ENCODE peak calls at places on chromosomes 12 and 14, in nine cellular contexts. J is uterus; X is astrocyte of the spinal cord; H is IMR-90; L is choroid plexus epithelial cell; C is GM12865; G is fibroblast of mammary gland; K is lower leg skin; I is CD8-positive, alpha-beta T cell. V is an unnamed sample.

GRCh38 chr14:23182372-23183014 is 967 bp downstream of the SLC7A8 start:
- DNase-seq in J (peak), X (no peak), H (no peak), L (no peak), C (no peak), G (no peak), K (no peak), I (no peak), V (no peak)

GRCh38 chr12:58563621-58564020 is 356.7 kb downstream of the LRIG3 start:
- DNase-seq in J (no peak), X (no peak), H (peak), L (no peak), C (no peak), G (no peak), K (no peak), I (no peak), V (no peak)

GRCh38 chr14:78606111-78606510 is 435.9 kb downstream of the NRXN3 start:
- DNase-seq in J (no peak), X (peak), H (peak), L (peak), C (no peak), G (peak), K (no peak), I (no peak), V (peak)

GRCh38 chr12:127381043-127381668 is 885.8 kb upstream of the TMEM132C start:
- DNase-seq in J (no peak), X (peak), H (no peak), L (peak), C (peak), G (peak), K (no peak), I (no peak), V (no peak)

GRCh38 chr14:49193365-49194050 is 392.7 kb downstream of the RPS29 start:
- DNase-seq in J (no peak), X (no peak), H (no peak), L (no peak), C (peak), G (no peak), K (no peak), I (no peak), V (no peak)

GRCh38 chr12:62840311-62840710 is 94.6 kb downstream of the PPM1H start:
- DNase-seq in J (no peak), X (peak), H (no peak), L (peak), C (no peak), G (no peak), K (no peak), I (no peak), V (no peak)

GRCh38 chr12:113136128-113136989 is 798 bp upstream of the RASAL1 start:
- DNase-seq in J (no peak), X (no peak), H (no peak), L (no peak), C (no peak), G (no peak), K (no peak), I (peak), V (no peak)

GRCh38 chr14:72714871-72715214 is 179.1 kb downstream of the DPF3 start:
- DNase-seq in J (no peak), X (peak), H (no peak), L (peak), C (no peak), G (no peak), K (no peak), I (no peak), V (no peak)

GRCh38 chr14:99757331-99758070 is 35.7 kb upstream of the EML1 start:
- DNase-seq in J (peak), X (peak), H (peak), L (peak), C (no peak), G (peak), K (no peak), I (no peak), V (peak)

GRCh38 chr12:23556661-23557060 is 392.8 kb downstream of the SOX5 start:
- DNase-seq in J (no peak), X (no peak), H (no peak), L (no peak), C (no peak), G (no peak), K (no peak), I (no peak), V (no peak)

GRCh38 chr12:30926243-30927209 is at the start of gene TSPAN11:
- DNase-seq in J (no peak), X (peak), H (peak), L (peak), C (peak), G (peak), K (no peak), I (no peak), V (peak)

GRCh38 chr14:100844082-100844408 is 18.1 kb downstream of the MEG3 start:
- DNase-seq in J (no peak), X (no peak), H (no peak), L (no peak), C (no peak), G (no peak), K (no peak), I (no peak), V (no peak)

GRCh38 chr12:94677778-94678177 is 27.4 kb upstream of the TMCC3 start:
- DNase-seq in J (no peak), X (no peak), H (no peak), L (no peak), C (peak), G (no peak), K (peak), I (no peak), V (no peak)

GRCh38 chr12:127060933-127061332 is 1206.0 kb upstream of the TMEM132C start:
- DNase-seq in J (no peak), X (no peak), H (no peak), L (no peak), C (no peak), G (no peak), K (no peak), I (no peak), V (no peak)

DNA sequence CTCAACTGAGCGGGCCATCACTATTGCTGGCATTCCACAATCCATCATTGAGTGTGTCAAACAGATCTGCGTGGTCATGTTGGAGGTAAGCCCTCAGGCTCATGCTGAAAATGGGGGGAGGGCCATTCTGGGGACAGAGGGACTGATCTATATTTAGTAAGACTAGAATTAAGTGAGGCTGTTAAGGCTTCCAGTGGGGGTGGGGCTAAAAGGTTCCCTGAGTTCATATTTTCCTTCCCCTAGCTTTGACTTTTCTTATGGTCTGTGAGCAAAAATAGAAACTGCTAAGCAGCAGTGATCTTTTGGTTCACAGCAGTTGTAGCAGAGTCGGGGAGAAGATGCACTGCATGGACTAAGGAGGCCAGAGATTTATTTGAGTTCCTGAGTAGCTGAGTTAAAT is 9.2 kb downstream of the PCBP2 start:
- DNase-seq in J (no peak), X (no peak), H (no peak), L (no peak), C (no peak), G (no peak), K (no peak), I (no peak), V (no peak)
- TF ChIP-seq CTCF in J (no peak), X (no peak), H (no peak), L (no peak), C (no peak), G (no peak), K (no peak), I (no peak), V (no peak)

DNA sequence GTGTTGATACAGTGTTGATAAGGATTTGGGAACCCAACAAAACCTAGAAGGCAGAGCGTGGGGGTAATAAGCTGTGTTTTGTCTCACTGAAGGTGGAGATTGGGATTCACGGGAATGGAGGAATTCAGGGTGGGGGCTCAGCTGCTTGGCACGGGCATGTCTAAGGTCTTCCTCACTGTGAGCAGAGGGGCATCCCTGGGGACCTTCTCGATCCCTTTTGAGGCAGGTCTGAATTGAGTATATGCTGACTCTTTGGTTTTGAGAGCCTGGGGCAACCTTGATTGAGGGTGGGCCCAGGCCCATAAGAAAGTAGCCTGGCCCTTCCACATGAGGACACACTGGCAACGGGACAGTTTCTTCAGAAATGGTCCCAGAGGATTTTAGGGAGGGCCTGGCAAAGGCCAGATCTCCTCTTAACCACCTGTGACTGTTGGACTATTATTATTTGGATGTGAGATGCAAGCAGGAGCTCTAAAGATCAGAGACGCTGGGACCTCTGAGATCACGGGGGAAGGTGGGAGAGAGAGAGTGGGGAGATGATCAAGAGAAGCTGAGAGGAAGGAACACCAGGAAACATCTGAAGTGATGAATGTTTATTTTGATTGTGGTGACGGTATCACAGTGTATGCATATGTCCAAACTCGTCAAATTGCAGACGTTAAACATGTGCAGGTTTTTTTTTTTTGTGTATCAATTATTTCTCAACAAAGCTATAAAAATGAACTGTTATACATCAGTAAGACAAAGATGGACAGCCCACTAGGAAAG is 48.4 kb downstream of the SMIM41 start:
- DNase-seq in J (no peak), X (no peak), H (no peak), L (peak), C (no peak), G (no peak), K (no peak), I (no peak), V (no peak)
- H3K4me3 ChIP-seq in J (no peak), X (no peak), H (no peak), L (no peak), C (no peak), G (no peak), K (no peak), I (no peak), V (no peak)

DNA sequence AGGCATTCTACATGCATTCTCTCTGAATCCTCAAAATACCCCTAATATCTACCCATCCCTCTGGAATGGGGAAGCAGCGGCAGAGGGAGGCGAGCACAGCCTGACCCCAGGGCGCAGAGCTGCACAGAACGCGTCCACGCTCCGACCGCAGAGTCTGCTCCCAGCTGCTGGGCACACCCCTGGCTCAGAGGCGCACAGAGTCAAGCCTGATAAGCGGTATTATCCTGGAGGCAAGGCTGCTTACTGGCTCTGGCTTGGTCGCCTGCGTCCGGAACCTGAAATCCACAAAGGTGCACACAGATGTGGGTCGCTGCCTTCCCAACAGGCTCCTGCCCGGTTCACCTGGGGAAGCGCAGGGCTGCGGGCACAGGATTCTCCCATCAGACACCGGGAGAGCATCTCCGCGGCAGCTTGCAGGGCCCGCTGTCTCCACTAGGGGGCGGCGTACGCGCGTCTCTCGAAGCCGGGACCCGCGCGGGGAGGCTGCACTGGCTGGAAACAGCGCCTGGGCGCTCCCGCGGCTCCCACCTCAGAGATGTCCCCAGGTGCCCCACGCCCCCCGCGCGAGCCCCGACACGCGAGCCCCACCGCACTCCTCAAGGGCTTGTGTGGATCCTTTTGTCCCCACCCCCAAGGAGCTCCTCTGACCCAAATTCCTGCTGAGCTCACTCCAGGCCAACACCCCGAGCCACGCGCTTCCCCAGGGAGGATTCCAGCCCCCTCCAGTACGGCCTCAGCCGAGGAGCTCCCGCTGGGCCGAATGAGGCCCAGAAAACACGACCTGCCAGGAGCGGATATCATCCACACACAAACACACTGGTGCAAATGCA is 120.1 kb upstream of the FZD10 start:
- DNase-seq in J (no peak), X (no peak), H (no peak), L (no peak), C (no peak), G (no peak), K (peak), I (peak), V (no peak)
- TF ChIP-seq CTCF in J (peak), X (peak), H (no peak), L (peak), C (peak), G (no peak), K (no peak), I (peak), V (peak)

DNA sequence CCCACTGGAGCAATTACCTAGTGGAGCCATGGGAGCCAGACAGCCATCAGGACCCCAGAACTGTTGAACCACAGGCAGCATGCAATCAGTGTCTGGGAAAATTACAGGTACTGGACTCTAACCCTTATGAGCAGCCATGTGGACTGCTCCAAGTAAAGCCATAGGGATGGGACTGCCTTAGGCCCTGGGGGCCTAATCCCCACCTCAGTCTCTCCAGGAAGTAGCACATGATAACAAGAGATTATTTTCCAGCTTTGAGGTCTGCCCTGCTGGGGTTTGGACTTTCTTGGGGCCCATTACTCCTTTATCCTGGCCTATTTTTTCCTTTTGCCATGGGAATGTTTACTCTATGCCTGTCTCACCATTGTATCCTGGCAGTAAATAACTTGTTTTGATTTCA is 226.8 kb downstream of the AEBP2 start:
- DNase-seq in J (no peak), X (no peak), H (no peak), L (no peak), C (no peak), G (no peak), K (no peak), I (no peak), V (no peak)
- H3K4me3 ChIP-seq in J (no peak), X (no peak), H (no peak), L (no peak), C (no peak), G (no peak), K (no peak), I (no peak), V (no peak)

V was measured in retinal pigment epithelial cell.